ENCODE peak calls at places on chromosomes 11 and 22, in five cellular contexts. A is endothelial cell; E is Caki2; T is ELF-1; M is activated T-helper 9 cell treated with anti-CD3 and anti-CD28 coated beads, Interleukin-2, amount 50 U/mL, for 16 hours. R is an unnamed sample.
A peak's percentile ranks its signal among the peaks of the same experiment; 100 is the strongest.

GRCh38 chr11:117096140-117096972 is 1.9 kb downstream of the SIK3 start:
- DNase-seq in E (peak; percentile 41), A (no peak), T (peak; percentile 94), M (no peak), R (no peak)

GRCh38 chr11:116112031-116112935 is 608.1 kb upstream of the CADM1 start:
- DNase-seq in M (no peak), A (no peak), T (no peak), E (no peak), R (no peak)

GRCh38 chr11:1397862-1398505 is 8.2 kb downstream of the BRSK2 start:
- DNase-seq in M (no peak), E (no peak), A (no peak), T (no peak), R (no peak)

GRCh38 chr11:61080986-61081590 is 21.2 kb upstream of the CD5 start:
- DNase-seq in T (no peak), A (no peak), E (no peak), M (no peak), R (no peak)

GRCh38 chr11:102497061-102497460 is 33.5 kb downstream of the MMP7 start:
- DNase-seq in E (no peak), M (no peak), A (no peak), T (no peak), R (no peak)

GRCh38 chr11:69369210-69369609 is 75.3 kb downstream of the MYEOV start:
- DNase-seq in M (no peak), T (no peak), E (no peak), A (no peak), R (no peak)

GRCh38 chr11:2305862-2306823 is 4.3 kb downstream of the TSPAN32 start:
- DNase-seq in T (no peak), A (no peak), M (no peak), E (peak; percentile 11), R (no peak)

GRCh38 chr11:86360775-86361395 is 13.8 kb upstream of the CCDC81 start:
- DNase-seq in M (no peak), A (no peak), E (peak; percentile 25), T (peak; percentile 8), R (no peak)

GRCh38 chr11:19472679-19473078 is 231.9 kb upstream of the E2F8 start:
- DNase-seq in M (no peak), T (no peak), E (no peak), A (no peak), R (no peak)

GRCh38 chr11:16779436-16779835 is 41.0 kb downstream of the C11orf58 start:
- DNase-seq in A (no peak), T (peak; percentile 52), E (no peak), M (no peak), R (no peak)

GRCh38 chr11:69640260-69640994 is 529 bp upstream of the CCND1 start:
- DNase-seq in T (peak; percentile 55), E (peak; percentile 51), M (no peak), A (no peak), R (no peak)

GRCh38 chr11:118106789-118107335 is 20.1 kb upstream of the SMIM35 start:
- DNase-seq in A (no peak), T (no peak), M (no peak), E (no peak), R (peak; percentile 29)

GRCh38 chr11:61004037-61004641 is 32.7 kb downstream of the CD6 start:
- DNase-seq in A (no peak), M (no peak), T (no peak), E (no peak), R (no peak)

GRCh38 chr22:45240137-45240809 is 421 bp downstream of the KIAA0930 start:
- DNase-seq in A (peak; percentile 41), M (no peak), E (no peak), T (no peak), R (no peak)

GRCh38 chr22:19905619-19906276 is 35.8 kb upstream of the COMT start:
- DNase-seq in T (peak; percentile 23), A (no peak), E (no peak), M (no peak), R (no peak)

GRCh38 chr22:35102663-35103062 is 36.7 kb downstream of the ISX start:
- DNase-seq in E (peak; percentile 35), A (no peak), M (no peak), T (peak; percentile 84), R (peak; percentile 12)

GRCh38 chr11:31529189-31529588 is 19.6 kb downstream of the ELP4 start:
- DNase-seq in E (no peak), T (no peak), M (no peak), A (no peak), R (no peak)

GRCh38 chr22:37334859-37335818 is 52.8 kb downstream of the CYTH4 start:
- DNase-seq in M (no peak), A (no peak), E (no peak), T (peak; percentile 60), R (no peak)

GRCh38 chr11:111598546-111598945 is 3.7 kb upstream of the SIK2 start:
- DNase-seq in M (no peak), E (no peak), A (no peak), T (no peak), R (no peak)

GRCh38 chr11:1054143-1055108 is 17.9 kb upstream of the MUC6 start:
- DNase-seq in T (no peak), M (no peak), A (no peak), E (no peak), R (no peak)

GRCh38 chr22:36334081-36334831 is 53.5 kb downstream of the MYH9 start:
- DNase-seq in M (no peak), E (no peak), A (peak; percentile 25), T (peak; percentile 67), R (no peak)

GRCh38 chr11:12174145-12175143 is 64.1 kb downstream of the MICAL2 start:
- DNase-seq in M (no peak), A (no peak), T (no peak), E (no peak), R (no peak)

GRCh38 chr11:125314264-125315087 is 149.9 kb downstream of the PKNOX2 start:
- DNase-seq in E (no peak), M (no peak), A (no peak), T (no peak), R (no peak)

GRCh38 chr22:27075028-27075678 is 417.8 kb downstream of the MIAT start:
- DNase-seq in A (peak; percentile 27), T (peak; percentile 14), M (no peak), E (no peak), R (no peak)

GRCh38 chr11:125091247-125091876 is 20.1 kb downstream of the TMEM218 start:
- DNase-seq in A (peak; percentile 49), M (no peak), E (peak; percentile 41), T (peak; percentile 79), R (peak; percentile 52)

GRCh38 chr11:86728562-86728961 is 56.1 kb upstream of the ME3 start:
- DNase-seq in A (no peak), M (no peak), E (no peak), T (no peak), R (no peak)

GRCh38 chr11:77151804-77152513 is 23.9 kb downstream of the MYO7A start:
- DNase-seq in E (no peak), M (peak; percentile 19), T (no peak), A (no peak), R (no peak)

GRCh38 chr11:3111919-3112690 is 53.0 kb downstream of the OSBPL5 start:
- DNase-seq in T (no peak), E (no peak), A (no peak), M (no peak), R (no peak)

GRCh38 chr11:74138021-74138420 is 32.8 kb downstream of the C2CD3 start:
- DNase-seq in E (no peak), A (no peak), T (no peak), M (no peak), R (no peak)

GRCh38 chr11:2789331-2789730 is 89.5 kb upstream of the KCNQ1OT1 start:
- DNase-seq in T (peak; percentile 4), A (no peak), E (no peak), M (no peak), R (no peak)

GRCh38 chr22:49449811-49450386 is 377.8 kb downstream of the BRD1 start:
- DNase-seq in E (no peak), T (peak; percentile 61), M (no peak), A (no peak), R (no peak)

GRCh38 chr11:123060265-123061000 is 1.5 kb downstream of the HSPA8 start:
- DNase-seq in E (no peak), M (no peak), A (no peak), T (no peak), R (no peak)